ENCODE peak calls at places on chromosomes 13 and 19, in five cellular contexts. Z is right lobe of liver; J is left lung; V is activated T-cell treated with anti-CD3 and anti-CD28 coated beads, Interleukin-2, amount 50 U/mL, for 4 hours; X is heart left ventricle. W is an unnamed sample.

GRCh38 chr13:28492527-28493367 is 2.2 kb downstream of the FLT1 start:
- ATAC-seq in Z (no peak), J (no peak), V (peak), X (no peak), W (no peak)

GRCh38 chr19:46361915-46362314 is 15.0 kb downstream of the PPP5C start:
- ATAC-seq in Z (no peak), J (no peak), V (no peak), X (no peak), W (no peak)

GRCh38 chr19:45451181-45451849 is 16.5 kb upstream of the FOSB start:
- ATAC-seq in Z (no peak), J (peak), V (peak), X (no peak), W (peak)

GRCh38 chr13:45989607-45990006 is 62.9 kb downstream of the ZC3H13 start:
- ATAC-seq in Z (no peak), J (peak), V (no peak), X (no peak), W (no peak)

GRCh38 chr13:44129418-44129817 is 244.2 kb upstream of the SERP2 start:
- ATAC-seq in Z (no peak), J (no peak), V (no peak), X (no peak), W (no peak)

GRCh38 chr19:45884682-45885555 is 1.0 kb downstream of the IRF2BP1 start:
- ATAC-seq in Z (no peak), J (no peak), V (peak), X (no peak), W (peak)

GRCh38 chr19:13024126-13024957 is 29.1 kb downstream of the NFIX start:
- ATAC-seq in Z (peak), J (peak), V (peak), X (no peak), W (no peak)

GRCh38 chr19:17511724-17512573 is 500 bp downstream of the PGLS start:
- ATAC-seq in Z (peak), J (peak), V (peak), X (peak), W (peak)

GRCh38 chr19:34841780-34842179 is 68.8 kb upstream of the ZNF599 start:
- ATAC-seq in Z (no peak), J (no peak), V (no peak), X (no peak), W (no peak)

GRCh38 chr13:98363326-98363725 is 186.3 kb upstream of the RNF113B start:
- ATAC-seq in Z (no peak), J (no peak), V (no peak), X (no peak), W (no peak)

GRCh38 chr13:95833713-95834112 is 156.8 kb downstream of the DNAJC3 start:
- ATAC-seq in Z (no peak), J (peak), V (no peak), X (no peak), W (no peak)

GRCh38 chr13:35906636-35907035 is 224.5 kb downstream of the DCLK1 start:
- ATAC-seq in Z (no peak), J (no peak), V (no peak), X (no peak), W (no peak)

GRCh38 chr19:15563325-15563794 is 51.7 kb upstream of the CYP4F8 start:
- ATAC-seq in Z (peak), J (peak), V (no peak), X (peak), W (no peak)

GRCh38 chr19:33132425-33132824 is 511 bp downstream of the WDR88 start:
- ATAC-seq in Z (peak), J (no peak), V (no peak), X (no peak), W (no peak)

GRCh38 chr19:56567274-56568120 is at the start of gene ZNF470:
- ATAC-seq in Z (peak), J (peak), V (peak), X (peak), W (peak)

GRCh38 chr13:39415403-39415802 is 187.6 kb downstream of the LHFPL6 start:
- ATAC-seq in Z (peak), J (peak), V (no peak), X (peak), W (no peak)

GRCh38 chr19:6498294-6499036 is 3.6 kb downstream of the TUBB4A start:
- ATAC-seq in Z (no peak), J (no peak), V (no peak), X (no peak), W (no peak)

GRCh38 chr13:99276706-99277105 is 18.5 kb upstream of the GPR18 start:
- ATAC-seq in Z (no peak), J (no peak), V (no peak), X (no peak), W (no peak)

GRCh38 chr13:52713894-52714293 is 25.7 kb downstream of the CNMD start:
- ATAC-seq in Z (peak), J (peak), V (no peak), X (no peak), W (no peak)

GRCh38 chr13:20441879-20442278 is 83.8 kb downstream of the CRYL1 start:
- ATAC-seq in Z (no peak), J (no peak), V (no peak), X (no peak), W (no peak)

GRCh38 chr13:111210945-111211469 is 95.9 kb downstream of the ARHGEF7 start:
- ATAC-seq in Z (no peak), J (peak), V (no peak), X (no peak), W (no peak)

GRCh38 chr19:48152552-48152951 is 17.6 kb downstream of the LIG1 start:
- ATAC-seq in Z (peak), J (peak), V (peak), X (no peak), W (no peak)

GRCh38 chr13:41651413-41652068 is 194.2 kb downstream of the RGCC start:
- ATAC-seq in Z (no peak), J (no peak), V (no peak), X (no peak), W (no peak)

GRCh38 chr13:113150545-113151365 is 7.7 kb upstream of the PROZ start:
- ATAC-seq in Z (no peak), J (no peak), V (no peak), X (no peak), W (no peak)

GRCh38 chr13:38979891-38980627 is 10.6 kb downstream of the STOML3 start:
- ATAC-seq in Z (no peak), J (no peak), V (no peak), X (peak), W (no peak)

GRCh38 chr19:50496189-50497029 is 14.6 kb downstream of the JOSD2 start:
- ATAC-seq in Z (peak), J (peak), V (no peak), X (peak), W (no peak)

GRCh38 chr13:84137292-84137691 is 255.0 kb upstream of the SLITRK1 start:
- ATAC-seq in Z (peak), J (peak), V (peak), X (no peak), W (peak)

GRCh38 chr19:2455481-2456300 is 1.1 kb downstream of the LMNB2 start:
- ATAC-seq in Z (no peak), J (peak), V (peak), X (no peak), W (peak)

GRCh38 chr13:38824342-38824741 is 137.5 kb downstream of the FREM2 start:
- ATAC-seq in Z (no peak), J (no peak), V (peak), X (no peak), W (peak)

GRCh38 chr13:108948269-108948671 is 318.9 kb downstream of the MYO16 start:
- ATAC-seq in Z (no peak), J (no peak), V (no peak), X (no peak), W (no peak)

GRCh38 chr19:44796701-44797115 is 12.2 kb upstream of the BCAM start:
- ATAC-seq in Z (peak), J (no peak), V (no peak), X (peak), W (no peak)

GRCh38 chr19:17647071-17648020 is 40.8 kb downstream of the UNC13A start:
- ATAC-seq in Z (peak), J (no peak), V (no peak), X (no peak), W (no peak)

GRCh38 chr13:73399347-73400216 is 340.8 kb downstream of the KLF5 start:
- ATAC-seq in Z (no peak), J (no peak), V (no peak), X (no peak), W (no peak)

GRCh38 chr19:40687525-40688016 is 2.9 kb downstream of the NUMBL start:
- ATAC-seq in Z (no peak), J (no peak), V (no peak), X (peak), W (peak)

GRCh38 chr13:69720278-69720983 is 387.2 kb upstream of the ATXN8OS start:
- ATAC-seq in Z (peak), J (no peak), V (no peak), X (no peak), W (no peak)

GRCh38 chr13:73952683-73953082 is 181.5 kb downstream of the KLF12 start:
- ATAC-seq in Z (no peak), J (no peak), V (no peak), X (no peak), W (no peak)

GRCh38 chr13:110913911-110914292 is 967 bp downstream of the ANKRD10 start:
- ATAC-seq in Z (peak), J (peak), V (no peak), X (no peak), W (no peak)

W was measured in stimulated activated memory B cell treated with anti-CD40 and anti-IgM and Interleukin-4, amounts not matched to agents 10 μg/mL and 1 μg/mL and 100 μg/mL, for 72 hours.